ENCODE peak calls at places on chromosomes 12 and 14, in nine cellular contexts. L, R, I, Z, X, A, U, C and M are unnamed samples.

GRCh38 chr14:95695913-95696312 is 9.7 kb downstream of the TCL1B start:
- DNase-seq in L (no peak), R (no peak), I (peak), Z (no peak), X (no peak), A (no peak), U (no peak), C (no peak), M (no peak)

GRCh38 chr12:19575307-19576243 is 136.3 kb downstream of the AEBP2 start:
- DNase-seq in L (peak), R (peak), I (no peak), Z (no peak), X (peak), A (no peak), U (peak), C (peak), M (no peak)

GRCh38 chr14:100906420-100906819 is 2.9 kb upstream of the RTL1 start:
- DNase-seq in L (no peak), R (no peak), I (no peak), Z (no peak), X (no peak), A (no peak), U (no peak), C (no peak), M (no peak)

GRCh38 chr12:79547044-79547734 is 143.6 kb downstream of the PAWR start:
- DNase-seq in L (peak), R (peak), I (no peak), Z (no peak), X (no peak), A (no peak), U (no peak), C (peak), M (no peak)

GRCh38 chr12:64679487-64679983 is 69.2 kb downstream of the RASSF3 start:
- DNase-seq in L (no peak), R (peak), I (no peak), Z (no peak), X (no peak), A (peak), U (no peak), C (peak), M (peak)

GRCh38 chr12:132482771-132483170 is 7.2 kb upstream of the FBRSL1 start:
- DNase-seq in L (no peak), R (no peak), I (no peak), Z (no peak), X (no peak), A (no peak), U (no peak), C (no peak), M (no peak)

GRCh38 chr12:13147688-13148531 is 44.4 kb upstream of the GSG1 start:
- DNase-seq in L (no peak), R (no peak), I (no peak), Z (no peak), X (no peak), A (no peak), U (no peak), C (no peak), M (no peak)

GRCh38 chr12:49296034-49296835 is 1.3 kb downstream of the PRPH start:
- DNase-seq in L (no peak), R (peak), I (peak), Z (no peak), X (no peak), A (peak), U (no peak), C (no peak), M (peak)

GRCh38 chr12:1616233-1617066 is 12.6 kb upstream of the WNT5B start:
- DNase-seq in L (no peak), R (no peak), I (peak), Z (no peak), X (peak), A (no peak), U (no peak), C (no peak), M (no peak)

GRCh38 chr12:79522657-79523386 is 167.9 kb downstream of the PAWR start:
- DNase-seq in L (no peak), R (no peak), I (no peak), Z (no peak), X (no peak), A (no peak), U (no peak), C (no peak), M (no peak)

GRCh38 chr14:20798318-20798717 is 4.3 kb downstream of the RNASE1 start:
- DNase-seq in L (no peak), R (no peak), I (no peak), Z (no peak), X (no peak), A (no peak), U (no peak), C (no peak), M (no peak)

GRCh38 chr12:121825041-121825523 is 21.3 kb downstream of the SETD1B start:
- DNase-seq in L (no peak), R (no peak), I (no peak), Z (no peak), X (no peak), A (no peak), U (no peak), C (no peak), M (no peak)

GRCh38 chr12:26246483-26247164 is 51.3 kb downstream of the SSPN start:
- DNase-seq in L (no peak), R (no peak), I (no peak), Z (no peak), X (no peak), A (no peak), U (no peak), C (peak), M (no peak)

GRCh38 chr12:42588981-42589464 is 523 bp downstream of the PRICKLE1 start:
- DNase-seq in L (no peak), R (peak), I (peak), Z (no peak), X (no peak), A (no peak), U (no peak), C (peak), M (no peak)

GRCh38 chr12:55724226-55724939 is 4.2 kb downstream of the RDH5 start:
- DNase-seq in L (no peak), R (peak), I (peak), Z (no peak), X (peak), A (peak), U (peak), C (peak), M (peak)

GRCh38 chr12:95836185-95836609 is 22.6 kb upstream of the SNRPF start:
- DNase-seq in L (no peak), R (peak), I (no peak), Z (no peak), X (no peak), A (no peak), U (peak), C (no peak), M (no peak)

GRCh38 chr12:51403744-51404143 is 12.5 kb upstream of the GALNT6 start:
- DNase-seq in L (no peak), R (no peak), I (no peak), Z (no peak), X (peak), A (no peak), U (no peak), C (no peak), M (no peak)

GRCh38 chr12:52261211-52261484 is 13.3 kb upstream of the KRT86 start:
- DNase-seq in L (no peak), R (no peak), I (no peak), Z (no peak), X (no peak), A (no peak), U (no peak), C (no peak), M (no peak)

GRCh38 chr12:87720967-87721366 is 308.2 kb downstream of the C12orf50 start:
- DNase-seq in L (no peak), R (no peak), I (no peak), Z (no peak), X (no peak), A (no peak), U (no peak), C (no peak), M (no peak)

GRCh38 chr12:639988-640387 is 23.3 kb downstream of the NINJ2 start:
- DNase-seq in L (no peak), R (no peak), I (no peak), Z (no peak), X (no peak), A (no peak), U (no peak), C (no peak), M (no peak)

GRCh38 chr14:100386846-100387245 is 63.7 kb downstream of the SLC25A47 start:
- DNase-seq in L (no peak), R (no peak), I (no peak), Z (no peak), X (no peak), A (no peak), U (no peak), C (no peak), M (no peak)

GRCh38 chr12:1993341-1993740 is 10.9 kb downstream of the DCP1B start:
- DNase-seq in L (peak), R (peak), I (no peak), Z (no peak), X (no peak), A (no peak), U (no peak), C (no peak), M (no peak)

GRCh38 chr14:96638041-96638855 is 136.1 kb downstream of the PAPOLA start:
- DNase-seq in L (no peak), R (no peak), I (no peak), Z (no peak), X (no peak), A (no peak), U (no peak), C (peak), M (no peak)

GRCh38 chr12:67410667-67411067 is 141.5 kb downstream of the CAND1 start:
- DNase-seq in L (no peak), R (no peak), I (no peak), Z (no peak), X (no peak), A (no peak), U (no peak), C (no peak), M (no peak)

GRCh38 chr14:66254066-66254465 is 232.1 kb upstream of the CCDC196 start:
- DNase-seq in L (no peak), R (no peak), I (no peak), Z (no peak), X (no peak), A (no peak), U (no peak), C (no peak), M (no peak)

GRCh38 chr14:61428261-61428660 is 106.9 kb downstream of the PRKCH start:
- DNase-seq in L (no peak), R (no peak), I (no peak), Z (no peak), X (no peak), A (no peak), U (no peak), C (no peak), M (no peak)

GRCh38 chr12:131640436-131640969 is 70.4 kb upstream of the SFSWAP start:
- DNase-seq in L (no peak), R (peak), I (no peak), Z (peak), X (no peak), A (no peak), U (peak), C (no peak), M (no peak)

GRCh38 chr14:75461755-75462349 is 34.0 kb downstream of the JDP2 start:
- DNase-seq in L (no peak), R (no peak), I (no peak), Z (no peak), X (no peak), A (no peak), U (no peak), C (no peak), M (no peak)

GRCh38 chr14:45251912-45252311 is 1.1 kb downstream of the MIS18BP1 start:
- DNase-seq in L (no peak), R (peak), I (peak), Z (no peak), X (peak), A (no peak), U (no peak), C (no peak), M (no peak)

GRCh38 chr14:22849212-22849819 is 12.9 kb downstream of the MMP14 start:
- DNase-seq in L (no peak), R (peak), I (no peak), Z (no peak), X (no peak), A (no peak), U (no peak), C (peak), M (no peak)

GRCh38 chr12:38775457-38775856 is 129.9 kb downstream of the CPNE8 start:
- DNase-seq in L (no peak), R (no peak), I (no peak), Z (no peak), X (no peak), A (no peak), U (no peak), C (no peak), M (no peak)

GRCh38 chr14:68137704-68138619 is 318.4 kb downstream of the RAD51B start:
- DNase-seq in L (peak), R (peak), I (no peak), Z (peak), X (no peak), A (no peak), U (no peak), C (peak), M (no peak)

GRCh38 chr14:96762650-96763049 is 34.5 kb upstream of the VRK1 start:
- DNase-seq in L (no peak), R (peak), I (peak), Z (peak), X (peak), A (peak), U (peak), C (peak), M (no peak)